ENCODE peak calls at places on chromosomes 6 and 20, in nine cellular contexts. D, M, Y, J, V, C, R, N and P are unnamed samples.

GRCh38 chr6:10268661-10269060 is 146.2 kb downstream of the TFAP2A start:
- DNase-seq in Y (no peak), V (no peak), J (no peak), D (no peak), M (peak; percentile 25), C (peak; percentile 38), R (no peak), N (no peak), P (no peak)

GRCh38 chr6:85464722-85465150 is 14.9 kb downstream of the NT5E start:
- DNase-seq in M (no peak), Y (no peak), J (no peak), R (peak; percentile 89), V (peak; percentile 85), C (no peak), D (no peak), N (no peak), P (no peak)

GRCh38 chr6:53280207-53280606 is 68.5 kb downstream of the ELOVL5 start:
- DNase-seq in D (no peak), N (no peak), R (no peak), C (no peak), J (no peak), Y (no peak), M (no peak), V (no peak), P (no peak)

GRCh38 chr20:32538526-32538918 is 46.6 kb downstream of the NOL4L start:
- DNase-seq in R (no peak), C (no peak), D (no peak), M (peak; percentile 70), J (no peak), N (no peak), Y (no peak), V (no peak), P (no peak)

GRCh38 chr6:124927806-124928205 is 34.4 kb upstream of the RNF217 start:
- DNase-seq in J (no peak), R (peak; percentile 91), V (no peak), C (no peak), Y (no peak), D (no peak), M (no peak), N (no peak), P (no peak)

GRCh38 chr6:158029668-158030230 is 48.1 kb downstream of the SYNJ2 start:
- DNase-seq in J (no peak), R (no peak), C (no peak), M (no peak), Y (no peak), D (no peak), V (no peak), N (no peak), P (peak; percentile 34)

GRCh38 chr6:35093118-35093445 is 48.1 kb downstream of the TCP11 start:
- DNase-seq in Y (no peak), N (no peak), V (peak; percentile 45), D (no peak), R (no peak), M (no peak), C (no peak), J (no peak), P (no peak)

GRCh38 chr6:136609878-136610706 is 59.9 kb upstream of the MAP7 start:
- DNase-seq in J (peak; percentile 46), C (no peak), Y (no peak), V (peak; percentile 99), R (peak; percentile 99), D (no peak), M (peak; percentile 27), N (no peak), P (no peak)

GRCh38 chr20:62647521-62648317 is 5.4 kb downstream of the SLCO4A1 start:
- DNase-seq in R (no peak), C (peak; percentile 28), J (no peak), V (no peak), Y (no peak), M (no peak), N (no peak), D (no peak), P (no peak)

GRCh38 chr6:39206250-39206721 is 23.0 kb downstream of the KCNK5 start:
- DNase-seq in Y (no peak), C (no peak), J (no peak), M (peak; percentile 37), D (no peak), V (no peak), N (no peak), R (no peak), P (no peak)

GRCh38 chr6:7146079-7146828 is 38.5 kb downstream of the RREB1 start:
- DNase-seq in R (peak; percentile 56), D (peak; percentile 44), V (no peak), M (peak; percentile 52), N (no peak), C (no peak), J (peak; percentile 84), Y (no peak), P (no peak)

GRCh38 chr6:26570027-26570809 is 26.5 kb upstream of the ABT1 start:
- DNase-seq in V (no peak), N (no peak), R (no peak), D (no peak), J (no peak), Y (no peak), M (no peak), C (no peak), P (no peak)

GRCh38 chr6:26571592-26572296 is 25.0 kb upstream of the ABT1 start:
- DNase-seq in R (peak; percentile 86), C (peak; percentile 77), Y (peak; percentile 58), N (peak; percentile 50), J (peak; percentile 95), V (peak; percentile 88), D (peak; percentile 44), M (peak; percentile 89), P (no peak)

GRCh38 chr6:26563488-26563887 is 25.3 kb downstream of the HMGN4 start:
- DNase-seq in V (no peak), C (no peak), J (no peak), Y (no peak), R (no peak), D (no peak), M (no peak), N (no peak), P (no peak)

GRCh38 chr6:26569433-26569764 is 27.4 kb upstream of the ABT1 start:
- DNase-seq in C (no peak), V (no peak), Y (no peak), N (no peak), R (peak; percentile 12), D (no peak), J (no peak), M (no peak), P (no peak)

GRCh38 chr6:26568601-26569432 is 27.9 kb upstream of the ABT1 start:
- DNase-seq in C (peak; percentile 93), V (peak; percentile 90), R (peak; percentile 85), Y (peak; percentile 98), D (peak; percentile 90), N (peak; percentile 86), M (peak; percentile 92), J (peak; percentile 95), P (no peak)
- TF ChIP-seq CTCF in C (peak; percentile 43), V (peak; percentile 31), R (peak; percentile 27), Y (peak; percentile 46), D (no peak), N (peak; percentile 48), M (peak; percentile 59), J (peak; percentile 5), P (peak; percentile 75)

DNA sequence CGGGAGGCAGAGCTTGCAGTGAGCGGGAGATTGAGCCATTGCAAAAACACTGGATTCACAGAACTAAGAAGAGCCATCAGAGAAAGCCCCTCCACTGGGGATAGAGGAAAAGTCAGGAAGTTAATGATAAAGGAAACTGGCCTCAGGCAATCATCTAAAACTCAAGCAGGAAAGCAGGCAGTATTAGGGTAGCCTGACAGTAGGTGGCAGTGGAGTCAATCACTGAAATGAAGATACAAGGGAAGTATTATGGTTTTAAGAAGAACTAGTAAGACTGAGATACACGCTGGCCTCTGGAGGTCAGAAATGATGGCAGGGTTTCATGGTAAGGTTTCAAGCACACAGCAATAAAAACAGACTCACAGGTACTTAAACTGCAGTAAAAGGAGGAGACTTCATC is 578.3 kb downstream of the HACE1 start:
- DNase-seq in C (no peak), J (no peak), M (peak; percentile 73), N (no peak), D (no peak), V (no peak), R (no peak), Y (no peak), P (no peak)
- TF ChIP-seq CTCF in C (peak; percentile 24), J (no peak), M (peak; percentile 79), N (no peak), D (no peak), V (no peak), R (peak; percentile 33), Y (peak; percentile 17), P (no peak)

GRCh38 chr20:3250091-3250504 is 11.1 kb upstream of the SLC4A11 start:
- DNase-seq in R (no peak), V (no peak), C (peak; percentile 67), D (no peak), N (no peak), M (peak; percentile 95), Y (peak; percentile 19), J (peak; percentile 88), P (no peak)

GRCh38 chr20:3248993-3249347 is 10.0 kb upstream of the SLC4A11 start:
- DNase-seq in D (no peak), R (no peak), V (no peak), N (no peak), C (no peak), Y (no peak), M (no peak), J (no peak), P (peak; percentile 61)

GRCh38 chr20:3247638-3248037 is 8.6 kb upstream of the SLC4A11 start:
- DNase-seq in J (no peak), N (no peak), R (no peak), C (no peak), Y (no peak), M (peak; percentile 20), D (no peak), V (no peak), P (no peak)

GRCh38 chr20:3246682-3247081 is 7.7 kb upstream of the SLC4A11 start:
- DNase-seq in J (no peak), D (no peak), V (no peak), C (no peak), N (no peak), R (no peak), M (no peak), Y (no peak), P (no peak)

GRCh38 chr20:3248167-3248992 is 9.4 kb upstream of the SLC4A11 start:
- DNase-seq in N (peak; percentile 64), D (no peak), M (peak; percentile 87), Y (peak; percentile 10), C (peak; percentile 83), V (no peak), R (no peak), J (no peak), P (peak; percentile 81)
- TF ChIP-seq CTCF in N (no peak), D (no peak), M (peak; percentile 46), Y (no peak), C (peak; percentile 28), V (no peak), R (no peak), J (peak; percentile 69), P (peak; percentile 25)

DNA sequence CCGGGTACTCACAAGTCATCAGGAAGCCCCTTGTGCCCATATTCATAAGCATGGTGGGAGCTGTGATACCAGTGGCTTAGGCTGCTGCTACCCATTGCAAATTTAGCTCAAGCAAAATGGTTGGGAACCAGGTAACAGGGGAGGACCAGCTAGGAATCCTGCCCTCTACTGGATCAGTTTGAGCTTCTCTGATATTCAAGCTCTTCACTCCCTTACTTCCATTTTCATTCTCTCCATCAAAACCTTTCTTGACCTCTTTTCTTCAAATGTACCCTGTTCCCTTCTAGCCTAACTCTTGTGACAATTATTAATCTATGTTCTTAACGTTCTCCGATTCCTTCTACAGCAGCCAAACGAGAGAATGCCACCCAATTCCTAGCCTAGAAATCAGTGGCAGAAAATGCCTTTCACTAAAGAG is 9.7 kb downstream of the NOL7 start:
- DNase-seq in Y (no peak), R (peak; percentile 21), C (peak; percentile 67), D (no peak), J (peak; percentile 65), M (peak; percentile 92), N (peak; percentile 42), V (peak; percentile 40), P (no peak)
- TF ChIP-seq CTCF in Y (peak; percentile 66), R (peak; percentile 57), C (peak; percentile 65), D (peak; percentile 25), J (peak; percentile 74), M (peak; percentile 81), N (peak; percentile 28), V (peak; percentile 61), P (peak; percentile 75)